ENCODE peak calls at places on chromosomes 12 and 14, in four cellular contexts. F, T, W and C are unnamed samples.

GRCh38 chr14:64574370-64575115 is 24.8 kb downstream of the PPP1R36 start:
- DNase-seq in F (no peak), T (no peak), W (no peak), C (no peak)

GRCh38 chr12:1594045-1594294 is 411 bp downstream of the FBXL14 start:
- DNase-seq in F (no peak), T (peak), W (no peak), C (peak)

GRCh38 chr14:38481939-38482678 is 226.2 kb upstream of the CLEC14A start:
- DNase-seq in F (no peak), T (no peak), W (peak), C (no peak)

GRCh38 chr12:110039085-110039807 is 9.1 kb downstream of the C12orf76 start:
- DNase-seq in F (no peak), T (no peak), W (peak), C (no peak)

GRCh38 chr12:117339104-117339503 is 22.3 kb downstream of the NOS1 start:
- DNase-seq in F (no peak), T (no peak), W (no peak), C (no peak)

GRCh38 chr14:96080571-96080970 is 41.4 kb downstream of the C14orf132 start:
- DNase-seq in F (no peak), T (no peak), W (no peak), C (no peak)

GRCh38 chr12:29552324-29552927 is 54.9 kb upstream of the OVCH1 start:
- DNase-seq in F (peak), T (peak), W (peak), C (peak)

GRCh38 chr12:93156091-93156490 is 221.6 kb upstream of the NUDT4 start:
- DNase-seq in F (no peak), T (no peak), W (no peak), C (no peak)

GRCh38 chr14:106224694-106224971 is 698.2 kb downstream of the TMEM121 start:
- DNase-seq in F (peak), T (no peak), W (no peak), C (no peak)

GRCh38 chr12:42641231-42641630 is 51.7 kb upstream of the PRICKLE1 start:
- DNase-seq in F (no peak), T (no peak), W (peak), C (no peak)

GRCh38 chr12:109098671-109099070 is 1.3 kb downstream of the UNG start:
- DNase-seq in F (no peak), T (peak), W (no peak), C (peak)

GRCh38 chr12:40055227-40055579 is 50.7 kb downstream of the SLC2A13 start:
- DNase-seq in F (no peak), T (no peak), W (peak), C (no peak)

GRCh38 chr14:55052259-55052930 is 948 bp downstream of the MAPK1IP1L start:
- DNase-seq in F (no peak), T (no peak), W (peak), C (no peak)

GRCh38 chr12:78853231-78853630 is 11.3 kb upstream of the SYT1 start:
- DNase-seq in F (no peak), T (no peak), W (no peak), C (no peak)

GRCh38 chr12:5511644-5512584 is 80.0 kb downstream of the NTF3 start:
- DNase-seq in F (peak), T (peak), W (no peak), C (peak)

GRCh38 chr14:93683241-93683640 is 105.0 kb downstream of the PRIMA1 start:
- DNase-seq in F (peak), T (peak), W (peak), C (no peak)

GRCh38 chr12:56202838-56203237 is 13.6 kb upstream of the SMARCC2 start:
- DNase-seq in F (no peak), T (no peak), W (no peak), C (no peak)

GRCh38 chr12:112792306-112792705 is 758 bp downstream of the RPH3A start:
- DNase-seq in F (no peak), T (no peak), W (no peak), C (peak)

GRCh38 chr12:112795582-112795981 is 4.0 kb downstream of the RPH3A start:
- DNase-seq in F (no peak), T (no peak), W (no peak), C (no peak)

GRCh38 chr12:112796067-112796466 is 4.5 kb downstream of the RPH3A start:
- DNase-seq in F (no peak), T (no peak), W (no peak), C (no peak)

GRCh38 chr12:112794721-112795486 is 3.4 kb downstream of the RPH3A start:
- DNase-seq in F (no peak), T (no peak), W (no peak), C (no peak)

GRCh38 chr12:112792743-112793142 is 1.2 kb downstream of the RPH3A start:
- DNase-seq in F (no peak), T (no peak), W (no peak), C (peak)
- H3K4me3 ChIP-seq in F (no peak), T (no peak), W (no peak), C (no peak)

GRCh38 chr14:100569734-100570251 is 17.4 kb downstream of the BEGAIN start:
- DNase-seq in F (no peak), T (peak), W (no peak), C (peak)

GRCh38 chr14:100567009-100567876 is 20.0 kb downstream of the BEGAIN start:
- DNase-seq in F (peak), T (peak), W (no peak), C (peak)

GRCh38 chr14:100568998-100569733 is 18.1 kb downstream of the BEGAIN start:
- DNase-seq in F (no peak), T (no peak), W (no peak), C (peak)

GRCh38 chr14:100567877-100568163 is 19.4 kb downstream of the BEGAIN start:
- DNase-seq in F (no peak), T (peak), W (no peak), C (no peak)

DNA sequence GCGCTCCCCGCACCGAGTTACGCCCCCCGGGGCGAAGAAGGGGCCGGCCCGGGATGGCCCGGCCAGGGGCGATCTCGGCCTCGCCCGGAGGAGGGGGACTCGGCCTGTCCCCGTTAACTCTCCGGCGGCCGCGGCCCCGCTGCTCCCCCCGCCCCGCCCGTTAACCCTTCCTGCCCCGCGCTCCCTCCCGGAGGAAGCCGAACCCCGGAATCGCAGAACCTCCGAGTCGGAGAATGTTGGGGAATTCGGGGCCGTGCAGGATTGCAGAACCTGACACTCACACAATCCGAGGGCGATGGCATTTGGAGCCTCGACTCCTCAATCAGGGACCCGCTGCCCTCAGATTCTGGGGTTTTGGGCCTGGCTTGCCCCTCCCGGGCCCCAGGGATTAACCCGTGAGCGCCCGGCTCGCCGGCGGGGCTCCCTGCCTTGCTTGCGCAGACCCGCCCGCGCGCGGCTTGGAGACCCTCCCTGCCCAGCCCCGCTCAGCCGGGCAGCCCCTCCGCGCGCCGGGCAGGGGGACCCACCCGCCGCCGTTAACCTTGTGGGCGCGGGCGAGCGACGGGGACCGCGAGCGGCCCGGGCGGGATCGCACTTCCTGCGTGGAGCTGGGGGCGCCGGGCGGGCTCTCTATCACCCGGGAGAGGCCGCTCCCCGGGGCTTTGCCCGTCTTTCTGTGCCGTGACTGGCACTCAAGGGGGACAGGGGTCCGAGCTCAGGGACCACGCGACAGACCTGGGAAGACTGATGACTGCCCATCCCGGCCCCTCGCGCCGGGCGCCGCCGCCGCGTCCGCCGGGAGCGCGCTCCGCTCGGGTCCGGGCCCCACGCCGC is 18.8 kb downstream of the BEGAIN start:
- DNase-seq in F (no peak), T (peak), W (no peak), C (peak)
- H3K4me3 ChIP-seq in F (no peak), T (peak), W (no peak), C (peak)

DNA sequence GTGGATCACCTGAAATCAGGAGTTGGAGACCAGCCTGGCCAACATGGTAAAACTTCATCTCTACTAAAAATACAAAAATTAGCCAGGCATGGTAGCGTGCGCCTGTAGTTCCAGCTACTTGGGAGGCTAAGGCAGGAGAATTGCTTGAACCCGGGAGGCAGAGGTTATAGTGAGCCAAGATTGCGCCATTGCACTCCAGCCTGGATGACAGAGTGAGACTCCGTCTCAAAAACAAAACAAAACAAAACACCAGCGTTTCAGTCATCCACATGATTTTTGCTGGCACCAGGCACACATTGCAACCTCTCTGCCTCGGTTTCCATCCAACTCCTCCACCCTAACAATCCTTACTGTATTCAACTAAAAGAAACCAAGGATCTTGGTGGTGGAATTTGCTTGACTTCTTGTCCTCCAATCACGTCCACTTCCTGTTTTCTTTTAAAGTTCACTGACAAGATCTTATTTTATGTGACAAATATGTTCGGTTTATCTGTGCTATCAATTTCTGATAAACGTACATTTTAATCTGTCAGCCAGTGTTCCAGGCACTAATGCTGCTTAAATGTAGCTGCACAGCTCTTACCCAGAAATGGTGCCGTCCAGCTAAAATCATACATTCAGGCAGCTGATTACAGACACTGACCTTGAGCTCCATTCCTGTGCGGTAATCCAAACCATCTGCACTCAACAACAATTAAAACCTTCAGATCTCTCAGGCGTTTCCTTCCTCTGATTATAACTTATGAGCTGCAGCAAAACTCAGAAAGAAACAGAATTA is 26.7 kb upstream of the RASSF3 start:
- DNase-seq in F (no peak), T (no peak), W (peak), C (no peak)
- H3K4me3 ChIP-seq in F (no peak), T (no peak), W (no peak), C (no peak)

DNA sequence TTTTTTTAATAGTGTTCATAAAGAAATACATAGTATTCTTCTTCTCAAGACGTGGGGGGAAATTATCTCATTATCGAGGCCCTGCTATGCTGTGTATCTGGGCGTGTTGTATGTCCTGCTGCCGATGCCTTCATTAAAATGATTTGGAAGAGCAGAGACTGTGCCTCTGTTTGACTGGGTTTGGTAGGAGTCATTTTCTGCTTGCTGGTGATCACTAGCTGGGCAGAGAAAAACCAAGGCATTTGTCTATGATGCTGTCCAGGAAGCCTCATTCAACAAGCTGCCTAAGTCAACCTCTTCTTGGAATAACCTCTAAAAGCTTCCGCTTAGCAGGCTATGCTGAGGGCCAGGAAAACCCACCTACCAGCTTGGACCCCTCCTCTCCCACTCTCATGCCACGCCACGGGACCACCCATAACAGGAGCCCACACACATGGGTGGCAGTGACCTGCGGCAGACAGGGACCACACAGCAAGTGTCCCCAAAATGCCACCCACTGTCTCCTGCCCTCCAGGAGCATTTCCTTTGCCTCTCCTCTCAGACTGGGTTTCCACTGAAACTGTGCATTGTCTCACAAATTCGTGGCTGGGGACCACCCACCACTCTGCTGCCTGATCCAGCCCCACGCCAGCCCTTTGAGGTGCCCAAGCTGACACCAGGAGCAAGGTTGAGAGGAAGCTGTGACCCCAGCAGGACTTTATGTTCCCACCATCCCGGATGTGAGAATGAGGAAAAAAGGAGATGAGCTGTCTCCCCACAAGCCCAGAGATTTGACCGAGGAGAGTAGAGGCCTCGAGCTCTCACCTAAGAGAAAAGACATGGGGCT is 36.8 kb downstream of the DAD1 start:
- DNase-seq in F (no peak), T (no peak), W (no peak), C (no peak)
- H3K4me3 ChIP-seq in F (no peak), T (no peak), W (no peak), C (no peak)

DNA sequence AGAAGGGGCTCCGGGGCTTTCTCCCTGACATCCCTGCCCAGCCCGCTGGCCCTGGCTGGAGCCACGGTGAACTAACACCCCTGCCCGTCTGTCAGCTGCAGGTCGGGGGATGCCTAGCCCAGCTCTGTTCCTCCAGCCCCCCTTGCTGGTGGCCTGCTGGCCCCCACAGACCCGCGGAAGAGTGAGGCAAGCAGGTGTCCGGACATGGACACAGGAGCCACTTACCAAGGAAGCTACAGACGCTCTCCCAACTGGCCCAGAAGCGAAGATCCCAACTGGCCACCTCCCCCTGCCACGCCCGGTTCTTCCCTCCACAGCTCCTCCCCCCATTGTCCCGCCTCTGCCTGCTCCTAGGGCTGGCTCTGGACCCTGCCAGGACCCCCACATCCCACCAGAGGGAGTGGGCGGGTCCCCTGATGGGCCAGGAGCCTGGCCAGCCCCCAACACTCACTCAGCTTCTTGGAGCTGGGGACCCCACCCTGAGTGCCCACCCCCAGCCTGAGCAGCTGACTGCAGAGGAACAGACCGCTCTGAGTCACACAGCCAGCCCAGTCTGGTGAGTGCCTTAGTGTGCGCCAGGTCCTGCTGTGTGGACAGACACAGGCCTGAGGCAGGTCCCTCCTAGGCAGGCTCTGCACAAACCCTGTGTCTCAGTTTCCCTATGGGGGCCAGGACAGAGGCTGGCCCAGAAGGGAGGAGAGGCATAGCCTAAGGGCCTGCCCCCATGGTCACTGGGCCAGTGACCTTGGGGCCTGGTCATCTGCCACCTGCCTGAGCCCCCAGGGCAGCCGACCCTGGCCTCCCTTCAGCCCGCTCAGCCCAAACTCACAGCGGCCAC is 7.7 kb downstream of the AHNAK2 start:
- DNase-seq in F (no peak), T (peak), W (peak), C (peak)
- H3K4me3 ChIP-seq in F (no peak), T (no peak), W (peak), C (no peak)

DNA sequence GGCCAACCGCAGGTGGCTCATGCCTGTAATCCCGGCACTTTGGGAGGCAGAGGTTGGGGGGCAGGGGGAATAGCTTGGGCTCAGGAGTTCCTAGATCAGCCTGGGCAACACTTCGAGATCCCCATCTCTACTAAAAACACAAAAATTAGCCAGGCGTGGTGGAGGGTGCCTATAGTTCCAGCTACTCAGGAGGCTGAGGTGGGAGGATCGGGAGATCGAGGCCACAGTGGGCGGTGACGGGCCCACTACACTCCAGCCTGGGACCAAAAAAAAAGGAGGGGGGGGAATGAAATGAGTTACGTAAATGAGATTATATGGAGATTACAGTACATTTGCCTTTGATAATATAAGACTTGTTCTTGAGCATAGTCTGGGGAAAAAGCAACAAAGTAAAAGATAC is 1.1 kb downstream of the RPAP3 start:
- DNase-seq in F (no peak), T (no peak), W (no peak), C (no peak)
- H3K4me3 ChIP-seq in F (peak), T (peak), W (peak), C (peak)

DNA sequence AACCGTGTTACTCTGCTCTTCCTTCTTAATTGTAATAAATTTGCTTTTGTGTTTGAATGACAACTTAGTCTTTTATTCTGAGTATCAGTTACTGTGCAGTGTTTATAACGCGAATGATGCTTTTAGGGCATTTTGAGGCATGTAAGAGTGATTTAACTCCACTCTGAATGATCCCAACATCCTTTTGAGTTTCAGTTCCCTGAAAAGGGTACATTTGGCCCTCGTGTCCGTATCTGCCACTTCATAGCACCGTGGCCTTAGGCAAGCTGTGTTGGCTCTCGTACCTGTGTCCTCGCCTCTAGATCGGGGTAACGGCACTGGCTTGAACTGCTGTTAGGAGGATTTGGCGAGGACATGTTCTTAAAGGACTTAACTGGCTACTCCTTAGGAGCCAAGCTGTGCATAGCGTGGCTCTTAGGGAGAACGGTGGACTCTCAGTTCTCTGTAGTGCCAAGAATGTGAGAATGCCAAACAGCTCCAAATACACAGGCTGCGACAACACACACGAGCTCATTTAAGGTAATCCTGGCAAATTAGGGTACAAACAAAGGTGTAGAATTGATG is 92.0 kb downstream of the PPP2R5C start:
- DNase-seq in F (no peak), T (peak), W (no peak), C (no peak)
- H3K4me3 ChIP-seq in F (no peak), T (no peak), W (no peak), C (no peak)

GRCh38 chr12:52877242-52877641 is 27.6 kb downstream of the KRT8 start:
- DNase-seq in F (no peak), T (no peak), W (no peak), C (no peak)

GRCh38 chr12:52874573-52875435 is 26.0 kb upstream of the KRT78 start:
- DNase-seq in F (no peak), T (no peak), W (no peak), C (no peak)

GRCh38 chr12:52876371-52876770 is 27.6 kb upstream of the KRT78 start:
- DNase-seq in F (no peak), T (no peak), W (no peak), C (no peak)

GRCh38 chr12:52878507-52879393 is 26.1 kb downstream of the KRT8 start:
- DNase-seq in F (no peak), T (no peak), W (no peak), C (no peak)

GRCh38 chr12:52879394-52880351 is 25.2 kb downstream of the KRT8 start:
- DNase-seq in F (peak), T (peak), W (peak), C (peak)
- H3K4me3 ChIP-seq in F (no peak), T (peak), W (peak), C (peak)

DNA sequence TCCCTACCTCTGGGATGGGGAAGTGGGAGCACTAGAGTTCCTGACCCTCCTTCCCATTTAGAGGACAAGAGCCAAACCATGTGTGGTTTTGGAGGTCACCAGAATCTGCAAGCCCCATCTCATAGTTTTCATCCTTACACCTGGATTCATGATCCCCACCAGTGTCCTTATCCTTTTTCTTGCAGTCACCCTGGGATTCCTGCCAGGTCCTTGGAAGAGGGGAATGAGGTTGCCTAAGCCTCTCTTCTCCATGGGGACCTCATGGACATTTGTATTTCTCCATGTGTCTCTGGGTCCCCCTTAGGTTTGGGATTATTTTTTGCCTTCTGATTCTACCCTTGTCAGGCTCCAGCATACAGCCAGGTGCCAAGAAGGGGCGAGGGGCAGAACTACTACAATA is 1.5 kb upstream of the WNT10B start:
- DNase-seq in F (no peak), T (no peak), W (no peak), C (no peak)
- H3K4me3 ChIP-seq in F (no peak), T (no peak), W (no peak), C (no peak)